ENCODE peak calls at places on chromosomes 16 and 17, in seven cellular contexts. C is PC-3, U is neural progenitor cell, T is MM.1S, R is GM23338, O is HCT116, J is hepatocyte. A is an unnamed sample.

GRCh38 chr16:83898463-83899271 is at the start of gene MLYCD:
- DNase-seq in J (peak), R (peak), O (peak), T (peak), U (peak), C (peak), A (peak)

GRCh38 chr16:5412721-5413120 is 315.1 kb upstream of the EEF2KMT start:
- DNase-seq in O (no peak), U (peak), J (no peak), C (no peak), R (peak), T (no peak), A (no peak)

GRCh38 chr17:6100891-6101290 is 30.7 kb downstream of the WSCD1 start:
- DNase-seq in C (no peak), U (no peak), O (no peak), J (no peak), R (no peak), T (no peak), A (no peak)

GRCh38 chr17:61072648-61073047 is 327.0 kb upstream of the TBX2 start:
- DNase-seq in U (no peak), C (no peak), T (no peak), R (peak), J (no peak), O (no peak), A (peak)

GRCh38 chr17:34556951-34557350 is 22.4 kb upstream of the TMEM132E start:
- DNase-seq in T (no peak), J (no peak), R (no peak), C (no peak), O (no peak), U (no peak), A (no peak)

GRCh38 chr17:1033503-1033902 is 36.6 kb downstream of the TIMM22 start:
- DNase-seq in R (no peak), T (no peak), U (no peak), C (no peak), J (no peak), O (no peak), A (no peak)

GRCh38 chr17:36120221-36120620 is 16.6 kb downstream of the CCL4 start:
- DNase-seq in U (no peak), C (no peak), R (no peak), T (no peak), J (no peak), O (no peak), A (no peak)

GRCh38 chr17:58575511-58575910 is 61.1 kb upstream of the MTMR4 start:
- DNase-seq in C (peak), T (no peak), J (peak), R (no peak), O (peak), U (no peak), A (peak)

GRCh38 chr17:17693253-17693954 is 12.1 kb downstream of the RAI1 start:
- DNase-seq in O (no peak), C (peak), J (peak), T (no peak), U (peak), R (peak), A (peak)

GRCh38 chr17:286571-286970 is 66.0 kb downstream of the RPH3AL start:
- DNase-seq in R (no peak), U (no peak), C (no peak), O (no peak), J (no peak), T (no peak), A (no peak)

GRCh38 chr17:2071421-2072281 is 16.7 kb downstream of the HIC1 start:
- DNase-seq in T (no peak), U (no peak), J (no peak), O (no peak), R (no peak), C (no peak), A (peak)

GRCh38 chr17:12107905-12108304 is 87.2 kb downstream of the MAP2K4 start:
- DNase-seq in U (no peak), R (no peak), O (no peak), J (no peak), T (no peak), C (peak), A (peak)

GRCh38 chr16:2286550-2286949 is 18.6 kb upstream of the RNPS1 start:
- DNase-seq in O (no peak), J (no peak), U (no peak), R (no peak), C (no peak), T (no peak), A (no peak)

GRCh38 chr16:89149386-89149785 is 22.2 kb upstream of the CDH15 start:
- DNase-seq in J (no peak), O (no peak), U (no peak), T (no peak), C (no peak), R (peak), A (no peak)

GRCh38 chr16:642189-643049 is 791 bp downstream of the MCRIP2 start:
- DNase-seq in U (peak), C (peak), J (peak), T (peak), O (no peak), R (peak), A (peak)

GRCh38 chr16:57567691-57568090 is 25.2 kb downstream of the ADGRG5 start:
- DNase-seq in C (no peak), J (no peak), T (no peak), U (no peak), O (no peak), R (no peak), A (no peak)

GRCh38 chr17:8158267-8159031 is 4.3 kb downstream of the VAMP2 start:
- DNase-seq in R (peak), T (peak), U (peak), J (peak), O (peak), C (peak), A (peak)

GRCh38 chr17:59845595-59846390 is 47.0 kb downstream of the TUBD1 start:
- DNase-seq in C (peak), O (peak), J (peak), T (peak), U (no peak), R (peak), A (peak)

GRCh38 chr17:43658890-43659289 is 2.8 kb downstream of the MEOX1 start:
- DNase-seq in J (no peak), C (no peak), U (no peak), R (no peak), O (no peak), T (no peak), A (no peak)

GRCh38 chr16:86202267-86202666 is 303.3 kb downstream of the IRF8 start:
- DNase-seq in U (no peak), J (no peak), O (no peak), T (no peak), C (no peak), R (no peak), A (no peak)

GRCh38 chr16:65672960-65673359 is 551.1 kb upstream of the CDH11 start:
- DNase-seq in T (no peak), U (no peak), R (no peak), J (peak), O (no peak), C (peak), A (peak)

GRCh38 chr16:13950821-13951547 is 31.0 kb downstream of the ERCC4 start:
- DNase-seq in J (no peak), U (no peak), C (no peak), T (no peak), R (no peak), O (no peak), A (no peak)

GRCh38 chr17:36591434-36592315 is at the start of gene DHRS11:
- DNase-seq in O (peak), R (peak), T (peak), C (peak), J (peak), U (peak), A (peak)

GRCh38 chr16:14362774-14363371 is 267.2 kb downstream of the PARN start:
- DNase-seq in R (no peak), J (no peak), T (no peak), O (no peak), C (no peak), U (no peak), A (peak)

GRCh38 chr16:46428108-46429061 is 192.8 kb downstream of the SHCBP1 start:
- DNase-seq in J (no peak), T (no peak), C (no peak), R (no peak), U (no peak), O (no peak), A (peak)

GRCh38 chr17:79874329-79874981 is 35.2 kb upstream of the CBX4 start:
- DNase-seq in U (peak), J (peak), R (peak), O (peak), T (peak), C (peak), A (peak)

GRCh38 chr16:83954577-83955016 is 1.6 kb downstream of the OSGIN1 start:
- DNase-seq in C (peak), R (peak), U (no peak), O (peak), J (peak), T (no peak), A (peak)

GRCh38 chr16:27852681-27853080 is 210.8 kb downstream of the GSG1L start:
- DNase-seq in R (no peak), J (no peak), T (no peak), U (no peak), O (no peak), C (no peak), A (no peak)

GRCh38 chr16:89038221-89038721 is 55.4 kb upstream of the ACSF3 start:
- DNase-seq in R (no peak), J (no peak), O (no peak), T (no peak), U (no peak), C (no peak), A (no peak)

GRCh38 chr16:57619606-57620315 is 8.7 kb upstream of the ADGRG1 start:
- DNase-seq in T (peak), O (no peak), J (peak), R (peak), C (peak), U (no peak), A (no peak)

DNA sequence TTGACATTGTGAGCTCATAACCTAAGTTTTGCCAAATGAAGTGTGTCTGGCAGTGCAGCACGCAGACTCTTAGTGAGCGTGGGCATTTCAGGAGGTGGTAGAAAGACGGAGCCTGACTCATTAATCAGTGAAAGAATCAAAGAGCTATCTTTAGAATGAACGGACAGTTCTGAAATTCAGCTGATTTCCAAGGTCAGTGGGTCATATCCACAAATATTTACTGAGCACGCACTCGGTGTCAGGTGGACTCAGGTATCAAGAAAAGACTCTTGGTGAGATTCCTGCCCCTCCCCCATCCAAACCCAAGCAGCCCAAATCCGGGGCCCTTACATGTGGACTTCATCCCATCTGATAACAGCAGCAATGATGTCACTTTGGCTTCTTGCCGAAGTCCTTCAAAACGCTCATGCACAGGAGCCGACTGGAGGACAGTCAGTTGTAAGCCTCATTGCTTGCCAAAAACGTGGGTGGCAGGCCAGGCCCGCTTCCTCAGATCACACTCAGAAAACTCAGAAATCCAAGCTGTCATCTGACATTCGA is 185.8 kb downstream of the HS3ST3A1 start:
- DNase-seq in R (no peak), O (peak), U (no peak), J (peak), T (no peak), C (peak), A (peak)
- TF ChIP-seq EZH2phosphoT487 in R (no peak), O (no peak), U (no peak), J (no peak), T (no peak), C (no peak), A (no peak)

GRCh38 chr17:49880291-49881053 is 32.6 kb upstream of the TAC4 start:
- DNase-seq in R (peak), C (peak), J (peak), U (peak), O (peak), T (peak), A (peak)
- TF ChIP-seq EZH2 in R (no peak), C (no peak), J (no peak), U (peak), O (no peak), T (no peak), A (no peak)

GRCh38 chr16:87392823-87393679 is 915 bp downstream of the MAP1LC3B start:
- DNase-seq in T (peak), R (peak), U (peak), C (peak), O (no peak), J (peak), A (peak)
- TF ChIP-seq EZH2phosphoT487 in T (no peak), R (no peak), U (peak), C (no peak), O (no peak), J (no peak), A (no peak)

DNA sequence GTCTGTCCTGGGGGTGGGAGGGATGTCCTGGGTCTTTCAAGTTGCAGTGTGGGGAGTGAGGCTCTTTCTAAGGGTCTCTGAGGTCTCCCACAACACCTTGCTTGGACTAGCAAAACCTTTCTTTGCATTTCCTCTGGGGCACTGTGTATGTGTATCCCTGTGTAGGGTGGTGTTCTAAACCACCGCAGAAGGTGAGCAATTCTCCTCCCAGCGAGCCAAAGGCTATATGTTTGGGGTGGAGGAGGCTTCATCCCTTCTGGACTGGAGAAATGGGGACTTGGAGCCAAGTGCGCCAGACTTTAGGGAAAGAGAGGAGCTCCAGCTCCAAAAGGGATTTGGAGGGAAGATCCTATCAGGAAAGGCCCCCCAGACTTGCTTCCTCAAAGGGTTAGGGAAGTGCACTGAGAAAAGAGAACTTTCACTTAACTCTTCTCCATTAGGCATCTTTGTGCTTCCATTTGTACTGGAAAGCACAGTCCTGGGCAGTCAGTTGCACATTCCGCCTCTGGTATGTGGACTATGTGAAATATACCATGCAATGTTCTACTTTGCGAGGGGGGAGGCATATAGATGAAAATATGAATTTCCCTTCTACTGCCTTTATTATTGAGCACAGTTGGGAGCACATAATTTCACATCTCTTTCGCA is 18.9 kb upstream of the HOXB9 start:
- DNase-seq in O (no peak), R (peak), U (peak), T (no peak), J (no peak), C (no peak), A (no peak)
- TF ChIP-seq EZH2 in O (no peak), R (peak), U (no peak), T (no peak), J (no peak), C (no peak), A (peak)

GRCh38 chr16:67278773-67279295 is 498 bp upstream of the PLEKHG4 start:
- DNase-seq in U (peak), T (no peak), O (no peak), R (peak), C (no peak), J (no peak), A (peak)

GRCh38 chr16:67280090-67281015 is 1.0 kb downstream of the PLEKHG4 start:
- DNase-seq in C (no peak), J (no peak), O (no peak), R (no peak), U (no peak), T (no peak), A (no peak)

GRCh38 chr16:67277294-67277998 is 1.9 kb upstream of the PLEKHG4 start:
- DNase-seq in C (peak), J (peak), O (peak), T (no peak), R (no peak), U (no peak), A (peak)

GRCh38 chr16:67279296-67280089 is at the start of gene PLEKHG4:
- DNase-seq in R (peak), T (peak), J (peak), C (peak), O (peak), U (peak), A (peak)

GRCh38 chr16:67277999-67278772 is 1.1 kb upstream of the PLEKHG4 start:
- DNase-seq in J (peak), U (no peak), C (peak), T (peak), R (peak), O (no peak), A (peak)
- TF ChIP-seq EZH2phosphoT487 in J (no peak), U (no peak), C (no peak), T (no peak), R (no peak), O (no peak), A (no peak)

DNA sequence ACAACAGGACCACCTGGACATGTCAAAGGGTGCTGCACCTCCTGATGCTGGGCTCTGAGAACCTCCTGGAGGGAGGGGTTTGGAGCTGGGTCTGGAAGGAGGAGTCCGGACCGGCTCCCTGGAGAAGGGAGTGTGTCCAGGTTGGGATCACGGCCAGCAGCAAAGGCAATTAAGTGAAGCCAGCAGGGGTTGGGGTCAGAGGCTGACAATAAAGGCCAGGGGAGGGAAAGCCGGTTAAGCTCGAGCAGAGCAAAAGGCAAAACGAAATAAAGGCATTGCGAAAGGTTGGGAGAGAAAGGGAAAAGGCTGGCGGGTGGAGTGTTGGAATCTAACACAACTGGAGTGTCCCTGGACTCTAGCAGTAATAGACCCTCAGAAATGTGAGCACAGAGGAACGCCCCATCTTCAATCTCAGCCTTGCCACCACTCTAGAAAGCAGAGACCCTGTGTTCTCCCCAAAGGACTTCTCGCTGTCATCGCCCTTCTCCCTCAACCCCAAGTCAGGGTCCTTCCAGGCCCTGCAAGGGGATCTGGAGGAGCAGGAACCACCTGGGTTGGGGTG is 905 bp upstream of the CACNG4 start:
- DNase-seq in C (no peak), O (no peak), J (no peak), U (peak), T (no peak), R (peak), A (no peak)
- TF ChIP-seq EZH2 in C (no peak), O (no peak), J (no peak), U (peak), T (no peak), R (no peak), A (peak)

DNA sequence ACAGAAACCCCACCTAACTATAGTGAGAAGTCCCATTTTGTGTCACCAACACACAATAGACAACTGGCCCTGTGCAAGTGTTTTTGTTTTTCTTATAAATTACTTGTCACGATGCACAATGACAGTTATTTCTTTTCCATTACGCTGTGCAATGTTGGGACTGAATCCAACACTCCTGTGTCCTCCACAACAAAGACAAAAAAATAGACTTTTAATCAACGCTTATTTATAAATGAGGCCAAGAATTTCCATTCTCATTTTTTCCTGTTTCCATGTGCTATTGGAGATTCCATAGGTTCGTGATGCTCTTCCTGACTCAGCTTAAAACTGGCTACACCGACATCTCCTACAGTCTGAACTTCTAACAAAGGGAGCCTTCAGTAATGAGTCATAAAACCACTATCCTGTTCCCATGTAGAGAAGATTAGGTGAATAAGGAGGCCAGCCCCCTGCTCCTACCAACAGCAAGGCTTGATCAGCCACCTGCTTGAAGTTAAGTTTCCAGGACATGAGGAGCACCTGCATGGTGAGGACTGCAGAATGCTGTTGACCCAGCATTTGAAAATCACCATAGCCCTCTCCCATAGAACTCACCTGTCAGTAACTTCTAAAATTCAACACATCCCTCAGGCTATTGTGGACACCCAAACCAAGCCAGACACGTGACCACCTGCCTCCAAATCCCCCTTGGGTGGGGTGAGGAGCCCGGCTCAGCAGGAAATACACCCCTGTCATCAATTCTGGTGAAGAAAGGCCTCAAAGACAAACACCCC is 98.8 kb downstream of the ZNF423 start:
- DNase-seq in C (peak), J (peak), U (no peak), O (no peak), R (no peak), T (no peak), A (peak)
- TF ChIP-seq EZH2phosphoT487 in C (no peak), J (no peak), U (no peak), O (no peak), R (no peak), T (no peak), A (no peak)

DNA sequence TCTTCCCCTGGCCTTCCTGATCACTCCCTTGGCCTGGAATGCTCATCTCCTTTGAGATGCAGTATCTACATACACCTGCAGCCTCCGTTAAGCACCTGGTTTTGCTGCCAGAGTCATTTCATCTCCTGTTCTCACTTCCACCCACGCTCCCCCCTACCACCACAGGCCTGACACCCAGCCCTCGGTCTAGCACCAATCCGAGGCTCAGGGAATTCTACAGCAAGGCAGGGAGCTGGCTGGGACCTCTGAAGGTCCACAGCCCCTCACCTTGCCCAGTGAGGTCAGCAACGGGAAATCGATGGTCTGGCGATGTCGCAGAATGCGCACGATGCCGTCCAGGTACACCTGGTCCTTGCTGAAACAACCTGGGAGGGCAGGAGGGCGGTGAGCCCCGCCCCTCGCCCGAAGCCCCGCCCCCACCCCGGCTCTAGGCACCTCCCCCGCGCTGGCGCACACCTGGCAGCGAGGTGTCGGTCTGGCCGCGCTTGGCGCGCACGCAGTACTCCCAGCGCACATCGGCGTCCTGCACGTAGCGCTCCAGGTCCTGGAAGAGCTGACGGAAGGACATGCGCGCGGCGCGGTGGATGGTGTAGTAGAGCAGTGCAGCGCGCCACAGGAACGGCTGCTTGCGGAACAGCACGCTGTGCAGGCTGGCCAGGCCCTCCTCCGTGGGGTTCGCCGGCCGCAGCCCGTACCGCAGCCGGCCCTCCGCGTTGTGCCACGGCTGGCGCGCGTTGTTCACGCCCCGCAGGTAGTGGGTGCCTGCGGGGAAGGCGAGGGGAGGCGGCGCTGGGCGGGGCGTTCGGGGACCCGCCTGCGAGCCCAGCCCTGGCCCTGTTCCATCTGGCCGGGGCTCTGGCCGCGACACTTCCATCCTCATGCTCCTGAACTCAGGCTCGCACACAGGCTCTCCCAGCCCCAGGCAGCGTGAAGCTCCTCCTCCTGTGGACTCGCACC is 5.7 kb downstream of the MATCAP1 start:
- DNase-seq in C (peak), U (peak), R (peak), J (peak), O (peak), T (peak), A (peak)
- TF ChIP-seq EZH2 in C (no peak), U (peak), R (no peak), J (no peak), O (no peak), T (no peak), A (no peak)

A was measured in GM23248.